ENCODE peak calls at places on chromosomes 1 and 21, in ten cellular contexts. U is prostate gland; N is BE2C; Q is HAP-1; B is upper lobe of right lung; M is uterus; W is heart left ventricle; P is cardiac muscle cell; O is H1; K is CD8-positive, alpha-beta memory T cell. Y is an unnamed sample.

GRCh38 chr1:33241866-33242265 is 14.4 kb upstream of the ZNF362 start:
- DNase-seq in U (no peak), N (no peak), Q (no peak), B (no peak), M (no peak), W (no peak), P (no peak), O (no peak), K (no peak), Y (no peak)

GRCh38 chr1:40305871-40306270 is 11.2 kb downstream of the COL9A2 start:
- DNase-seq in U (no peak), N (no peak), Q (no peak), B (no peak), M (no peak), W (no peak), P (no peak), O (no peak), K (no peak), Y (no peak)

GRCh38 chr1:229129306-229130027 is 141.4 kb upstream of the RAB4A start:
- DNase-seq in U (no peak), N (no peak), Q (no peak), B (no peak), M (no peak), W (no peak), P (no peak), O (no peak), K (peak; percentile 31), Y (no peak)

GRCh38 chr1:53557369-53557768 is 98.2 kb downstream of the DMRTB1 start:
- DNase-seq in U (no peak), N (no peak), Q (no peak), B (peak; percentile 34), M (peak; percentile 4), W (no peak), P (no peak), O (no peak), K (no peak), Y (no peak)

GRCh38 chr1:17624540-17625256 is 85.2 kb downstream of the ARHGEF10L start:
- DNase-seq in U (peak; percentile 21), N (peak; percentile 28), Q (no peak), B (peak; percentile 78), M (peak; percentile 47), W (peak; percentile 67), P (no peak), O (no peak), K (no peak), Y (no peak)

GRCh38 chr21:33211732-33212131 is 18.0 kb upstream of the IFNAR2 start:
- DNase-seq in U (no peak), N (no peak), Q (no peak), B (no peak), M (no peak), W (no peak), P (no peak), O (no peak), K (no peak), Y (no peak)

GRCh38 chr1:5842700-5843099 is 149.5 kb downstream of the NPHP4 start:
- DNase-seq in U (no peak), N (no peak), Q (no peak), B (no peak), M (no peak), W (no peak), P (no peak), O (no peak), K (no peak), Y (no peak)

GRCh38 chr1:36446780-36447179 is 3.5 kb downstream of the OSCP1 start:
- DNase-seq in U (no peak), N (no peak), Q (no peak), B (no peak), M (no peak), W (no peak), P (no peak), O (no peak), K (no peak), Y (no peak)

GRCh38 chr21:28537371-28538079 is 455.2 kb downstream of the LTN1 start:
- DNase-seq in U (no peak), N (no peak), Q (no peak), B (no peak), M (no peak), W (no peak), P (no peak), O (no peak), K (no peak), Y (no peak)

GRCh38 chr1:17563494-17564281 is 24.2 kb downstream of the ARHGEF10L start:
- DNase-seq in U (no peak), N (no peak), Q (no peak), B (no peak), M (no peak), W (peak; percentile 53), P (no peak), O (no peak), K (no peak), Y (no peak)

GRCh38 chr1:156936721-156937220 is 16.3 kb downstream of the LRRC71 start:
- DNase-seq in U (no peak), N (peak; percentile 44), Q (no peak), B (no peak), M (no peak), W (no peak), P (no peak), O (no peak), K (no peak), Y (no peak)

GRCh38 chr21:20618878-20619277 is 379.3 kb upstream of the NCAM2 start:
- DNase-seq in U (no peak), N (no peak), Q (no peak), B (no peak), M (no peak), W (no peak), P (no peak), O (no peak), K (no peak), Y (no peak)

GRCh38 chr1:27394925-27395324 is 2.5 kb downstream of the GPR3 start:
- DNase-seq in U (no peak), N (no peak), Q (no peak), B (no peak), M (no peak), W (no peak), P (no peak), O (no peak), K (no peak), Y (no peak)

GRCh38 chr1:27394282-27394658 is 1.8 kb downstream of the GPR3 start:
- DNase-seq in U (no peak), N (no peak), Q (no peak), B (no peak), M (no peak), W (no peak), P (no peak), O (no peak), K (no peak), Y (no peak)

GRCh38 chr1:27393641-27394281 is 1.3 kb downstream of the GPR3 start:
- DNase-seq in U (no peak), N (no peak), Q (no peak), B (no peak), M (no peak), W (no peak), P (no peak), O (no peak), K (no peak), Y (no peak)

GRCh38 chr1:27397106-27397505 is 4.7 kb downstream of the GPR3 start:
- DNase-seq in U (no peak), N (no peak), Q (no peak), B (no peak), M (no peak), W (no peak), P (no peak), O (no peak), K (no peak), Y (no peak)

GRCh38 chr1:27395441-27396195 is 3.2 kb downstream of the GPR3 start:
- DNase-seq in U (peak; percentile 70), N (peak; percentile 51), Q (peak; percentile 53), B (peak; percentile 85), M (peak; percentile 83), W (peak; percentile 79), P (peak; percentile 80), O (no peak), K (peak; percentile 72), Y (peak; percentile 79)
- H3K4me1 ChIP-seq in U (peaks cover 14% of the 10 kb centered on the region), N (peaks cover 4% of the 10 kb centered on the region), Q (peaks cover 8% of the 10 kb centered on the region), B (peaks cover 30% of the 10 kb centered on the region), M (peaks cover 6% of the 10 kb centered on the region), W (peaks cover 43% of the 10 kb centered on the region), P (peaks cover 11% of the 10 kb centered on the region), O (peaks cover 18% of the 10 kb centered on the region), K (peaks cover 17% of the 10 kb centered on the region), Y (peaks cover 9% of the 10 kb centered on the region)

DNA sequence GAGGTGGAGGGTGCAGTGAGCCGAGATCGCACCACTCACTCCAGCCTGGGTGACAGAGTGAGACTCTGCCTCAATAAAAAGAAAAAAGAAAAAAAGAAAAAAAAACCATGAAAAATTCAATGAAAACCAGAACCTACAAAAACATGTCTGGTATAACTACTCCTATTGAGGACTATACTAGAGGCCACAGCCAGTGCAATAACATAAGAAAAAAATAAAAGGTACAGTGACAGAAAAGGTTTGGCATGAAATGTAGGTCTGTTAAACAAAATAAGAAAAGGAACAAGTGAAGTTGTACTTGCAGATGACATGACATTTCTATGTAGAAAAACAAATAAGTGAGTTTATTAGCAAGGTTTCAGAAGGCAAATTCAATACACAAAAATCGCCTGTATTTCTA is 8.2 kb downstream of the NADK start:
- DNase-seq in U (no peak), N (no peak), Q (no peak), B (no peak), M (no peak), W (no peak), P (no peak), O (no peak), K (no peak), Y (no peak)
- H3K4me3 ChIP-seq in U (no peak overlapping the region), N (no peak overlapping the region), Q (no peak overlapping the region), B (no peak overlapping the region), M (no peak overlapping the region), W (no peak overlapping the region), P (no peak overlapping the region), O (no peak overlapping the region), K (no peak overlapping the region), Y (no peak overlapping the region)

GRCh38 chr1:152511596-152511995 is 993 bp downstream of the LCE5A start:
- DNase-seq in U (no peak), N (no peak), Q (no peak), B (no peak), M (no peak), W (no peak), P (no peak), O (no peak), K (no peak), Y (no peak)
- H3K9me3 ChIP-seq in U (no peaks in the 10 kb centered on the region), N (no peaks in the 10 kb centered on the region), Q (no peaks in the 10 kb centered on the region), B (no peaks in the 10 kb centered on the region), M (no peaks in the 10 kb centered on the region), W (no peaks in the 10 kb centered on the region), P (no peaks in the 10 kb centered on the region), O (peaks cover 75% of the 10 kb centered on the region), K (no peaks in the 10 kb centered on the region), Y (no peaks in the 10 kb centered on the region)

GRCh38 chr1:85371021-85371420 is 93.9 kb downstream of the DDAH1 start:
- DNase-seq in U (no peak), N (no peak), Q (no peak), B (no peak), M (no peak), W (no peak), P (no peak), O (no peak), K (no peak), Y (no peak)
- H3K4me1 ChIP-seq in U (no peaks in the 10 kb centered on the region), N (no peaks in the 10 kb centered on the region), Q (peaks cover 53% of the 10 kb centered on the region), B (peaks cover 8% of the 10 kb centered on the region), M (no peaks in the 10 kb centered on the region), W (no peaks in the 10 kb centered on the region), P (no peaks in the 10 kb centered on the region), O (no peaks in the 10 kb centered on the region), K (no peaks in the 10 kb centered on the region), Y (no peaks in the 10 kb centered on the region)